ENCODE peak calls at places on chromosomes 3 and 15, in seven cellular contexts. S is stimulated activated CD4-positive, alpha-beta T cell treated with anti-CD3 and anti-CD28 coated beads, TNF-alpha, amount 100 ng/mL, for 24 hours; U is adipocyte; B is body of pancreas; Z is LoVo; D is activated naive CD4-positive, alpha-beta T cell treated with anti-CD3 and anti-CD28 coated beads for 36 hours; C is sigmoid colon. E is an unnamed sample.
A peak's percentile ranks its signal among the peaks of the same experiment; 100 is the strongest.

GRCh38 chr3:127233371-127233770 is 40.4 kb downstream of the PRR23E start:
- DNase-seq in S (no peak), U (peak; percentile 25), B (no peak), Z (peak; percentile 10), D (peak; percentile 20), C (no peak), E (peak; percentile 36)

GRCh38 chr3:111324645-111325044 is 217.4 kb upstream of the CD96 start:
- DNase-seq in S (no peak), U (no peak), B (no peak), Z (no peak), D (no peak), C (no peak), E (no peak)

GRCh38 chr3:24680214-24680967 is 185.7 kb upstream of the THRB start:
- DNase-seq in S (peak; percentile 9), U (no peak), B (peak; percentile 57), Z (peak; percentile 55), D (peak; percentile 73), C (peak; percentile 78), E (peak; percentile 78)

GRCh38 chr15:79916424-79916823 is 19.6 kb upstream of the MTHFS start:
- DNase-seq in S (no peak), U (no peak), B (no peak), Z (no peak), D (no peak), C (no peak), E (no peak)

GRCh38 chr15:60546764-60547163 is 67.8 kb upstream of the ICE2 start:
- DNase-seq in S (no peak), U (no peak), B (no peak), Z (no peak), D (no peak), C (no peak), E (no peak)

GRCh38 chr3:134360046-134360445 is 14.2 kb downstream of the AMOTL2 start:
- DNase-seq in S (no peak), U (no peak), B (no peak), Z (no peak), D (no peak), C (peak; percentile 72), E (no peak)

GRCh38 chr3:50502584-50503423 is 630 bp downstream of the CACNA2D2 start:
- DNase-seq in S (no peak), U (peak; percentile 18), B (no peak), Z (no peak), D (no peak), C (no peak), E (no peak)

GRCh38 chr15:42826251-42826890 is 89.4 kb upstream of the CDAN1 start:
- DNase-seq in S (no peak), U (no peak), B (no peak), Z (peak; percentile 55), D (no peak), C (no peak), E (no peak)

GRCh38 chr15:30923429-30923828 is 19.7 kb downstream of the FAN1 start:
- DNase-seq in S (no peak), U (no peak), B (no peak), Z (no peak), D (no peak), C (no peak), E (no peak)

GRCh38 chr3:58306662-58307286 is 454 bp downstream of the HTD2 start:
- DNase-seq in S (no peak), U (peak; percentile 66), B (peak; percentile 34), Z (peak; percentile 44), D (peak; percentile 35), C (peak; percentile 70), E (peak; percentile 51)

GRCh38 chr3:37511357-37511970 is 337.1 kb upstream of the LRRFIP2 start:
- DNase-seq in S (no peak), U (no peak), B (peak; percentile 39), Z (no peak), D (no peak), C (no peak), E (no peak)

GRCh38 chr3:129050556-129051295 is 9.9 kb upstream of the GP9 start:
- DNase-seq in S (no peak), U (no peak), B (no peak), Z (no peak), D (no peak), C (no peak), E (no peak)

GRCh38 chr15:75947117-75947516 is 43.4 kb downstream of the FBXO22 start:
- DNase-seq in S (no peak), U (peak; percentile 7), B (no peak), Z (no peak), D (no peak), C (no peak), E (no peak)

GRCh38 chr3:195207056-195207455 is 63.9 kb downstream of the XXYLT1 start:
- DNase-seq in S (no peak), U (no peak), B (no peak), Z (no peak), D (no peak), C (no peak), E (no peak)

E was measured in testis.